ENCODE peak calls at places on chromosomes 2 and 18, in seven cellular contexts. One of them, this sample, is unnamed.
A peak's percentile ranks its signal among the peaks of the same experiment; 100 is the strongest.

GRCh38 chr18:1559563-1559962 is 654.9 kb downstream of the ADCYAP1 start:
- DNase-seq in ovary: no peak
- DNase-seq in CD4-positive, alpha-beta T cell: no peak
- DNase-seq in cardiac muscle cell: no peak
- DNase-seq in upper lobe of right lung: no peak
- DNase-seq in hepatocyte: no peak
- DNase-seq in GM23248: no peak
- DNase-seq in this sample: no peak

GRCh38 chr2:161204846-161205245 is 44.6 kb downstream of the TANK start:
- DNase-seq in ovary: no peak
- DNase-seq in hepatocyte: no peak
- DNase-seq in CD4-positive, alpha-beta T cell: no peak
- DNase-seq in GM23248: no peak
- DNase-seq in upper lobe of right lung: no peak
- DNase-seq in cardiac muscle cell: no peak
- DNase-seq in this sample: no peak

GRCh38 chr18:48631851-48632250 is 93.0 kb downstream of the CTIF start:
- DNase-seq in hepatocyte: no peak
- DNase-seq in ovary: no peak
- DNase-seq in GM23248: no peak
- DNase-seq in upper lobe of right lung: peak; percentile 52
- DNase-seq in CD4-positive, alpha-beta T cell: no peak
- DNase-seq in cardiac muscle cell: no peak
- DNase-seq in this sample: no peak

GRCh38 chr2:169839954-169840746 is 12.9 kb downstream of the UBR3 start:
- DNase-seq in CD4-positive, alpha-beta T cell: no peak
- DNase-seq in cardiac muscle cell: peak; percentile 88
- DNase-seq in upper lobe of right lung: no peak
- DNase-seq in GM23248: no peak
- DNase-seq in ovary: no peak
- DNase-seq in hepatocyte: peak; percentile 21
- DNase-seq in this sample: no peak

GRCh38 chr2:137705296-137705695 is 259.0 kb upstream of the HNMT start:
- DNase-seq in ovary: no peak
- DNase-seq in hepatocyte: no peak
- DNase-seq in GM23248: peak; percentile 2
- DNase-seq in cardiac muscle cell: no peak
- DNase-seq in CD4-positive, alpha-beta T cell: no peak
- DNase-seq in upper lobe of right lung: no peak
- DNase-seq in this sample: no peak

GRCh38 chr2:8684421-8684884 is 2.6 kb downstream of the ID2 start:
- DNase-seq in hepatocyte: no peak
- DNase-seq in ovary: peak; percentile 50
- DNase-seq in GM23248: peak; percentile 76
- DNase-seq in CD4-positive, alpha-beta T cell: peak; percentile 33
- DNase-seq in cardiac muscle cell: peak; percentile 43
- DNase-seq in upper lobe of right lung: no peak
- DNase-seq in this sample: no peak

GRCh38 chr2:200288670-200289429 is 17.6 kb upstream of the SPATS2L start:
- DNase-seq in GM23248: peak; percentile 88
- DNase-seq in cardiac muscle cell: peak; percentile 54
- DNase-seq in upper lobe of right lung: no peak
- DNase-seq in ovary: no peak
- DNase-seq in CD4-positive, alpha-beta T cell: no peak
- DNase-seq in hepatocyte: no peak
- DNase-seq in this sample: no peak

GRCh38 chr2:107738268-107738667 is 88.4 kb upstream of the RGPD4 start:
- DNase-seq in cardiac muscle cell: no peak
- DNase-seq in ovary: no peak
- DNase-seq in hepatocyte: no peak
- DNase-seq in CD4-positive, alpha-beta T cell: no peak
- DNase-seq in upper lobe of right lung: no peak
- DNase-seq in GM23248: no peak
- DNase-seq in this sample: no peak

GRCh38 chr2:34825671-34826070 is 1226.6 kb upstream of the FAM98A start:
- DNase-seq in CD4-positive, alpha-beta T cell: no peak
- DNase-seq in hepatocyte: no peak
- DNase-seq in upper lobe of right lung: no peak
- DNase-seq in ovary: no peak
- DNase-seq in cardiac muscle cell: no peak
- DNase-seq in GM23248: no peak
- DNase-seq in this sample: no peak

GRCh38 chr2:19538411-19538963 is 180.1 kb upstream of the OSR1 start:
- DNase-seq in upper lobe of right lung: no peak
- DNase-seq in GM23248: peak; percentile 92
- DNase-seq in ovary: no peak
- DNase-seq in hepatocyte: peak; percentile 75
- DNase-seq in CD4-positive, alpha-beta T cell: no peak
- DNase-seq in cardiac muscle cell: peak; percentile 97
- DNase-seq in this sample: no peak

GRCh38 chr2:219778189-219778588 is 150.8 kb downstream of the SLC4A3 start:
- DNase-seq in hepatocyte: no peak
- DNase-seq in GM23248: no peak
- DNase-seq in upper lobe of right lung: no peak
- DNase-seq in cardiac muscle cell: no peak
- DNase-seq in CD4-positive, alpha-beta T cell: no peak
- DNase-seq in ovary: no peak
- DNase-seq in this sample: no peak

GRCh38 chr2:67839242-67839641 is 223.6 kb downstream of the C1D start:
- DNase-seq in CD4-positive, alpha-beta T cell: no peak
- DNase-seq in ovary: no peak
- DNase-seq in cardiac muscle cell: peak; percentile 16
- DNase-seq in upper lobe of right lung: no peak
- DNase-seq in hepatocyte: no peak
- DNase-seq in GM23248: peak; percentile 10
- DNase-seq in this sample: no peak

GRCh38 chr2:174752403-174753037 is 11.8 kb downstream of the CHRNA1 start:
- DNase-seq in hepatocyte: no peak
- DNase-seq in upper lobe of right lung: no peak
- DNase-seq in GM23248: no peak
- DNase-seq in CD4-positive, alpha-beta T cell: no peak
- DNase-seq in ovary: no peak
- DNase-seq in cardiac muscle cell: no peak
- DNase-seq in this sample: no peak

GRCh38 chr2:54899576-54900200 is 150.6 kb downstream of the RTN4 start:
- DNase-seq in ovary: peak; percentile 22
- DNase-seq in CD4-positive, alpha-beta T cell: no peak
- DNase-seq in upper lobe of right lung: no peak
- DNase-seq in cardiac muscle cell: peak; percentile 76
- DNase-seq in hepatocyte: peak; percentile 58
- DNase-seq in GM23248: peak; percentile 85
- DNase-seq in this sample: no peak

GRCh38 chr2:18788590-18788989 is 199.2 kb upstream of the NT5C1B start:
- DNase-seq in hepatocyte: peak; percentile 26
- DNase-seq in CD4-positive, alpha-beta T cell: no peak
- DNase-seq in ovary: peak; percentile 16
- DNase-seq in upper lobe of right lung: no peak
- DNase-seq in cardiac muscle cell: peak; percentile 89
- DNase-seq in GM23248: no peak
- DNase-seq in this sample: peak; percentile 63

GRCh38 chr2:233354971-233355574 is 779 bp downstream of the DGKD start:
- DNase-seq in cardiac muscle cell: no peak
- DNase-seq in CD4-positive, alpha-beta T cell: no peak
- DNase-seq in ovary: no peak
- DNase-seq in hepatocyte: peak; percentile 28
- DNase-seq in upper lobe of right lung: peak; percentile 77
- DNase-seq in GM23248: peak; percentile 48
- DNase-seq in this sample: peak; percentile 65

GRCh38 chr18:39455300-39455699 is 1889.7 kb upstream of the CELF4 start:
- DNase-seq in hepatocyte: peak; percentile 16
- DNase-seq in GM23248: peak; percentile 87
- DNase-seq in ovary: no peak
- DNase-seq in CD4-positive, alpha-beta T cell: no peak
- DNase-seq in upper lobe of right lung: no peak
- DNase-seq in cardiac muscle cell: peak; percentile 66
- DNase-seq in this sample: no peak

GRCh38 chr2:54122171-54122935 is 6.9 kb downstream of the ACYP2 start:
- DNase-seq in GM23248: peak; percentile 35
- DNase-seq in CD4-positive, alpha-beta T cell: no peak
- DNase-seq in cardiac muscle cell: no peak
- DNase-seq in upper lobe of right lung: no peak
- DNase-seq in hepatocyte: peak; percentile 16
- DNase-seq in ovary: no peak
- DNase-seq in this sample: no peak

GRCh38 chr2:131659168-131659572 is 131.5 kb downstream of the CCDC74A start:
- DNase-seq in ovary: no peak
- DNase-seq in hepatocyte: no peak
- DNase-seq in GM23248: no peak
- DNase-seq in cardiac muscle cell: peak; percentile 56
- DNase-seq in CD4-positive, alpha-beta T cell: no peak
- DNase-seq in upper lobe of right lung: no peak
- DNase-seq in this sample: no peak

GRCh38 chr2:176138526-176139169 is 9.1 kb downstream of the HOXD8 start:
- DNase-seq in upper lobe of right lung: no peak
- DNase-seq in ovary: no peak
- DNase-seq in hepatocyte: no peak
- DNase-seq in GM23248: peak; percentile 77
- DNase-seq in CD4-positive, alpha-beta T cell: no peak
- DNase-seq in cardiac muscle cell: no peak
- DNase-seq in this sample: no peak

GRCh38 chr2:217990791-217991465 is 11.9 kb downstream of the TNS1 start:
- DNase-seq in cardiac muscle cell: no peak
- DNase-seq in upper lobe of right lung: peak; percentile 53
- DNase-seq in ovary: no peak
- DNase-seq in GM23248: no peak
- DNase-seq in hepatocyte: no peak
- DNase-seq in CD4-positive, alpha-beta T cell: no peak
- DNase-seq in this sample: peak; percentile 49

GRCh38 chr2:100038019-100038418 is 104.4 kb downstream of the AFF3 start:
- DNase-seq in ovary: no peak
- DNase-seq in GM23248: no peak
- DNase-seq in hepatocyte: no peak
- DNase-seq in CD4-positive, alpha-beta T cell: no peak
- DNase-seq in cardiac muscle cell: no peak
- DNase-seq in upper lobe of right lung: no peak
- DNase-seq in this sample: no peak

GRCh38 chr2:16978291-16978690 is 312.7 kb upstream of the CYRIA start:
- DNase-seq in cardiac muscle cell: no peak
- DNase-seq in ovary: no peak
- DNase-seq in GM23248: no peak
- DNase-seq in CD4-positive, alpha-beta T cell: no peak
- DNase-seq in upper lobe of right lung: no peak
- DNase-seq in hepatocyte: no peak
- DNase-seq in this sample: no peak

GRCh38 chr2:121803503-121803902 is 48.1 kb downstream of the TSN start:
- DNase-seq in ovary: no peak
- DNase-seq in upper lobe of right lung: no peak
- DNase-seq in CD4-positive, alpha-beta T cell: no peak
- DNase-seq in hepatocyte: no peak
- DNase-seq in cardiac muscle cell: no peak
- DNase-seq in GM23248: no peak
- DNase-seq in this sample: no peak

GRCh38 chr2:196489366-196489765 is 150.1 kb upstream of the CCDC150 start:
- DNase-seq in ovary: no peak
- DNase-seq in CD4-positive, alpha-beta T cell: no peak
- DNase-seq in upper lobe of right lung: no peak
- DNase-seq in hepatocyte: no peak
- DNase-seq in cardiac muscle cell: no peak
- DNase-seq in GM23248: no peak
- DNase-seq in this sample: no peak

GRCh38 chr2:4502230-4502843 is 799.0 kb downstream of the DCDC2C start:
- DNase-seq in upper lobe of right lung: no peak
- DNase-seq in GM23248: no peak
- DNase-seq in hepatocyte: no peak
- DNase-seq in ovary: no peak
- DNase-seq in CD4-positive, alpha-beta T cell: no peak
- DNase-seq in cardiac muscle cell: no peak
- DNase-seq in this sample: no peak

GRCh38 chr2:4499316-4499715 is 795.9 kb downstream of the DCDC2C start:
- DNase-seq in cardiac muscle cell: no peak
- DNase-seq in ovary: no peak
- DNase-seq in hepatocyte: peak; percentile 10
- DNase-seq in GM23248: no peak
- DNase-seq in upper lobe of right lung: no peak
- DNase-seq in CD4-positive, alpha-beta T cell: no peak
- DNase-seq in this sample: no peak

DNA sequence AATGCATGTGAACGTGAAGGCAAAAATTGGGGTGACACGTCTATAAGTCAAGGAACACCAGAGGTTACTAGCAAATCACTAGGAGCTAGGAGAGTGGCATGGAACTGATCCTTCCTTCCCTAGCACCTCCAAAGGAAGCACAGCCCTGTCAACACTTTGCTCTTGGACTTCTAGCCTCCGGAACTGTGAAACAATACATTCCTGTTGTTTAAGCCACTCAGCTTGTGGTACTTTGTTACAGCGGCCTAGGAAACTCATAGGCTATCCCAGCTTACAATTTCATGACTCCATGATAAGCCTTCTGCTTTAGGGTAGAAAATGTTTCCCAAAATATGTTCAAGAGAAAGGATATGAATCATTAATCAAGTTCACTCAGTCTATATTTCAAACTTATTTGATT is 798.1 kb downstream of the DCDC2C start:
- DNase-seq in hepatocyte: no peak
- DNase-seq in cardiac muscle cell: no peak
- DNase-seq in GM23248: no peak
- DNase-seq in ovary: no peak
- DNase-seq in upper lobe of right lung: no peak
- DNase-seq in CD4-positive, alpha-beta T cell: no peak
- DNase-seq in this sample: no peak
- H3K9me3 ChIP-seq in hepatocyte: no peaks in the 10 kb centered on the region
- H3K9me3 ChIP-seq in cardiac muscle cell: no peaks in the 10 kb centered on the region
- H3K9me3 ChIP-seq in GM23248: no peaks in the 10 kb centered on the region
- H3K9me3 ChIP-seq in ovary: no peaks in the 10 kb centered on the region
- H3K9me3 ChIP-seq in upper lobe of right lung: no peaks in the 10 kb centered on the region
- H3K9me3 ChIP-seq in CD4-positive, alpha-beta T cell: no peaks in the 10 kb centered on the region
- H3K9me3 ChIP-seq in this sample: peaks cover 2% of the 10 kb centered on the region

GRCh38 chr2:128457716-128458115 is 139.0 kb upstream of the HS6ST1 start:
- DNase-seq in CD4-positive, alpha-beta T cell: no peak
- DNase-seq in upper lobe of right lung: peak; percentile 19
- DNase-seq in GM23248: no peak
- DNase-seq in cardiac muscle cell: no peak
- DNase-seq in ovary: no peak
- DNase-seq in hepatocyte: no peak
- DNase-seq in this sample: no peak
- H3K9me3 ChIP-seq in CD4-positive, alpha-beta T cell: no peaks in the 10 kb centered on the region
- H3K9me3 ChIP-seq in upper lobe of right lung: no peaks in the 10 kb centered on the region
- H3K9me3 ChIP-seq in GM23248: no peaks in the 10 kb centered on the region
- H3K9me3 ChIP-seq in cardiac muscle cell: no peaks in the 10 kb centered on the region
- H3K9me3 ChIP-seq in ovary: no peaks in the 10 kb centered on the region
- H3K9me3 ChIP-seq in hepatocyte: no peaks in the 10 kb centered on the region
- H3K9me3 ChIP-seq in this sample: no peaks in the 10 kb centered on the region

GRCh38 chr18:2811416-2811815 is 35.4 kb upstream of the EMILIN2 start:
- DNase-seq in cardiac muscle cell: no peak
- DNase-seq in hepatocyte: no peak
- DNase-seq in ovary: no peak
- DNase-seq in GM23248: no peak
- DNase-seq in upper lobe of right lung: no peak
- DNase-seq in CD4-positive, alpha-beta T cell: no peak
- DNase-seq in this sample: no peak

GRCh38 chr18:2818281-2818680 is 28.5 kb upstream of the EMILIN2 start:
- DNase-seq in upper lobe of right lung: no peak
- DNase-seq in ovary: no peak
- DNase-seq in GM23248: no peak
- DNase-seq in cardiac muscle cell: no peak
- DNase-seq in CD4-positive, alpha-beta T cell: no peak
- DNase-seq in hepatocyte: no peak
- DNase-seq in this sample: no peak

GRCh38 chr18:2814928-2815327 is 31.9 kb upstream of the EMILIN2 start:
- DNase-seq in ovary: no peak
- DNase-seq in CD4-positive, alpha-beta T cell: no peak
- DNase-seq in upper lobe of right lung: no peak
- DNase-seq in cardiac muscle cell: no peak
- DNase-seq in hepatocyte: no peak
- DNase-seq in GM23248: no peak
- DNase-seq in this sample: no peak
- H3K9me3 ChIP-seq in ovary: peaks cover 2% of the 10 kb centered on the region
- H3K9me3 ChIP-seq in CD4-positive, alpha-beta T cell: peaks cover 20% of the 10 kb centered on the region
- H3K9me3 ChIP-seq in upper lobe of right lung: no peaks in the 10 kb centered on the region
- H3K9me3 ChIP-seq in cardiac muscle cell: no peaks in the 10 kb centered on the region
- H3K9me3 ChIP-seq in hepatocyte: no peaks in the 10 kb centered on the region
- H3K9me3 ChIP-seq in GM23248: no peaks in the 10 kb centered on the region
- H3K9me3 ChIP-seq in this sample: no peaks in the 10 kb centered on the region

GRCh38 chr2:13335862-13336535 is 619.3 kb downstream of the TRIB2 start:
- DNase-seq in cardiac muscle cell: no peak
- DNase-seq in ovary: no peak
- DNase-seq in upper lobe of right lung: no peak
- DNase-seq in GM23248: no peak
- DNase-seq in hepatocyte: no peak
- DNase-seq in CD4-positive, alpha-beta T cell: no peak
- DNase-seq in this sample: no peak
- H3K9me3 ChIP-seq in cardiac muscle cell: no peaks in the 10 kb centered on the region
- H3K9me3 ChIP-seq in ovary: no peaks in the 10 kb centered on the region
- H3K9me3 ChIP-seq in upper lobe of right lung: no peaks in the 10 kb centered on the region
- H3K9me3 ChIP-seq in GM23248: no peaks in the 10 kb centered on the region
- H3K9me3 ChIP-seq in hepatocyte: no peaks in the 10 kb centered on the region
- H3K9me3 ChIP-seq in CD4-positive, alpha-beta T cell: no peaks in the 10 kb centered on the region
- H3K9me3 ChIP-seq in this sample: no peaks in the 10 kb centered on the region